ENCODE peak calls at places on chromosomes 16 and 17, in five cellular contexts. O, E, B, W and K are unnamed samples.

GRCh38 chr17:15231851-15232516 is 33.1 kb downstream of the PMP22 start:
- DNase-seq in O (no peak), W (no peak), B (no peak), E (no peak), K (no peak)

GRCh38 chr16:84700518-84701277 is 898 bp downstream of the USP10 start:
- DNase-seq in B (peak; percentile 36), O (no peak), W (no peak), E (peak; percentile 29), K (no peak)

GRCh38 chr17:69047368-69048263 is 13.1 kb downstream of the ABCA9 start:
- DNase-seq in W (peak; percentile 35), B (no peak), E (peak; percentile 75), O (no peak), K (no peak)

GRCh38 chr17:60579090-60579489 is 20.9 kb upstream of the PPM1D start:
- DNase-seq in O (no peak), E (peak; percentile 79), B (no peak), W (no peak), K (no peak)

GRCh38 chr16:15765880-15766279 is 90.9 kb downstream of the MYH11 start:
- DNase-seq in W (no peak), E (peak; percentile 39), B (peak; percentile 62), O (no peak), K (peak; percentile 41)

GRCh38 chr16:30740364-30741251 is 7.6 kb upstream of the PHKG2 start:
- DNase-seq in B (peak; percentile 95), E (peak; percentile 55), W (peak; percentile 93), O (peak; percentile 93), K (no peak)

GRCh38 chr17:22138861-22139469 is 446.6 kb downstream of the KCNJ18 start:
- DNase-seq in O (no peak), B (peak; percentile 23), W (no peak), E (no peak), K (no peak)

GRCh38 chr16:51313204-51313603 is 162.1 kb upstream of the SALL1 start:
- DNase-seq in B (no peak), E (no peak), W (no peak), O (no peak), K (no peak)

GRCh38 chr16:2339521-2340484 is 725 bp downstream of the ABCA3 start:
- DNase-seq in W (peak; percentile 76), B (peak; percentile 47), O (peak; percentile 89), E (no peak), K (no peak)
- TF ChIP-seq CTCF in W (no peak), B (peak; percentile 19), O (no peak), E (no peak), K (no peak)

GRCh38 chr16:89172171-89172900 is 788 bp downstream of the CDH15 start:
- DNase-seq in E (no peak), B (no peak), O (no peak), W (no peak), K (no peak)

GRCh38 chr16:89169778-89170177 is 1.8 kb upstream of the CDH15 start:
- DNase-seq in O (no peak), E (no peak), W (no peak), B (no peak), K (no peak)

GRCh38 chr16:89170346-89171215 is 967 bp upstream of the CDH15 start:
- DNase-seq in W (peak; percentile 74), B (peak; percentile 58), O (peak; percentile 86), E (no peak), K (no peak)

GRCh38 chr16:89172901-89173628 is 1.5 kb downstream of the CDH15 start:
- DNase-seq in W (no peak), O (no peak), B (no peak), E (no peak), K (no peak)

DNA sequence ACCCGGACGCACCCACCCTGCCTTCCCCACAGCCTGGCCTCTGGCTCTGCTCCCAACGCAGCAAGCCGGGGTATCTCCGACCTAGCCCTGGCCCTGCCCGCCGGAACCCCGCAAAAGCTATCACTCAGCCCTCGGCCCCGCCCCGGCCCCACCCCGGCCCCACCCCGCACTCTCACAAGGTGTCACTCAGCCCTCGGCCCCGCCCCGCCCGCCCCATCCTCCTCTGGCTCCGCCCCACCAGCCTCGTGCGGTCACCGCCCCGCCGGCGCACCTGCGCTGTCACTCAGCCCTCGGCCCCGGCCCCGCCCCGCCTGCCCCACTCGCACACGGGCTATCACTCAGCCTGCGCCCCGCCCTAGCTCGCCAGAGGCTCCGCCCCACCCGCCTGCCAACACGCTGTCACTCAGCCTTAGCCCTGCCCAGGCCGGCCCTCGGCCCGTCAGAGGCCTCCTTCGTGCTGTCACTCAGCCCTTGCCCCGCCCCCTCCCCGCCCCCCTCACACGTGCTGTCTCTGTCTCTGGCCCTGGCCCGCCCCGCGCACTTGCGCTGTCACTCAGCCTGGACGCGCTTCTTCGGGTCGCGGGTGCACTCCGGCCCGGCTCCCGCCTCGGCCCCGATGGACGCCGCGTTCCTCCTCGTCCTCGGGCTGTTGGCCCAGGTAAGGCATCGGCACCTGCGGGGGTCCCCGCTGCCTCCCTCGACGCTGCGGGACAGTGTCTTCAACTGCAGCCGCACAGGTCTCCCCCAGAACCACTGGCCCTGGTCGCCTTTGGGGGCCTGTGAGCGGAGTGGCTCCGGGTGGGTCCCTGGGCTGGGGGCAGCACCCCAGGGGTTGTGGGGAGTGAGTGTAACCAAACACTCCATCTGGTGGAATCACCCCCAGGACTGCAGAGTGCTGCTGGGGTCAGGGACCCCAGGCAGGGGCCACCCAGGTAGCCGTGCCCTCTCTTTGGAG is at the start of gene CDH15:
- DNase-seq in E (peak; percentile 75), W (peak; percentile 95), B (peak; percentile 94), O (peak; percentile 98), K (peak; percentile 82)
- TF ChIP-seq CTCF in E (no peak), W (no peak), B (no peak), O (no peak), K (no peak)

GRCh38 chr16:78392585-78393195 is 293.2 kb downstream of the WWOX start:
- DNase-seq in O (no peak), W (no peak), B (no peak), E (no peak), K (no peak)

GRCh38 chr16:78390828-78391227 is 291.4 kb downstream of the WWOX start:
- DNase-seq in E (no peak), O (no peak), B (no peak), W (no peak), K (no peak)

GRCh38 chr16:78396673-78397072 is 297.2 kb downstream of the WWOX start:
- DNase-seq in W (no peak), B (no peak), E (no peak), O (no peak), K (no peak)

GRCh38 chr16:78395035-78395434 is 295.6 kb downstream of the WWOX start:
- DNase-seq in W (no peak), B (no peak), E (no peak), O (no peak), K (no peak)

DNA sequence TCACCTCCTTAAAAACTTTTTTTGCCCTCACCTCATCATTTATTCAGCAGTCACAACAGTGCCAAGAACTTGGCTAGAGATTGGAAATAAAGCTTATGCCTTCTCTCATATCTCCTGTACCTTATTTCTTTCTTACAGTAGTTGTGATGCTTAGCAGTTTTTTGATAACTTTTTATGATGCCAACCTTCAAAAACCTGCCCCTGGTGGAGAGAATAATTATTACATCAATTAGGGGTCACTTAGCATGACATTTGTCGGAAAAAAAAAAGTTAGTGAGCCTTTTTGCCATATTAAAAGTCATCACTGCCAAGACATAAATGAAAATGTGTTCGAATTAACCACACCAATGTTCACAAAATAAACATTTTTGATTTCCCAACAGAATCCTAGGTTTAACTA is 296.6 kb downstream of the WWOX start:
- DNase-seq in E (no peak), B (peak; percentile 22), O (no peak), W (no peak), K (no peak)
- TF ChIP-seq CTCF in E (no peak), B (peak; percentile 39), O (peak; percentile 26), W (no peak), K (peak; percentile 32)

GRCh38 chr16:58016841-58017446 is 8.6 kb upstream of the MMP15 start:
- DNase-seq in B (no peak), E (no peak), O (peak; percentile 48), W (no peak), K (no peak)

GRCh38 chr16:58020628-58021521 is 4.7 kb upstream of the MMP15 start:
- DNase-seq in E (peak; percentile 43), O (peak; percentile 70), W (peak; percentile 65), B (peak; percentile 35), K (no peak)

GRCh38 chr16:58019866-58020538 is 5.6 kb upstream of the MMP15 start:
- DNase-seq in E (no peak), B (no peak), O (peak; percentile 51), W (no peak), K (no peak)

GRCh38 chr16:58021661-58022551 is 3.6 kb upstream of the MMP15 start:
- DNase-seq in W (no peak), E (peak; percentile 82), O (peak; percentile 59), B (peak; percentile 43), K (no peak)

GRCh38 chr16:58018803-58019202 is 6.8 kb upstream of the MMP15 start:
- DNase-seq in E (no peak), O (peak; percentile 56), W (no peak), B (no peak), K (no peak)
- TF ChIP-seq CTCF in E (no peak), O (no peak), W (no peak), B (no peak), K (peak; percentile 11)

GRCh38 chr17:20155258-20156195 is 146.4 kb downstream of the SPECC1 start:
- DNase-seq in E (peak; percentile 96), O (peak; percentile 99), B (peak; percentile 99), W (peak; percentile 97), K (peak; percentile 94)
- TF ChIP-seq CTCF in E (no peak), O (no peak), B (no peak), W (no peak), K (no peak)

DNA sequence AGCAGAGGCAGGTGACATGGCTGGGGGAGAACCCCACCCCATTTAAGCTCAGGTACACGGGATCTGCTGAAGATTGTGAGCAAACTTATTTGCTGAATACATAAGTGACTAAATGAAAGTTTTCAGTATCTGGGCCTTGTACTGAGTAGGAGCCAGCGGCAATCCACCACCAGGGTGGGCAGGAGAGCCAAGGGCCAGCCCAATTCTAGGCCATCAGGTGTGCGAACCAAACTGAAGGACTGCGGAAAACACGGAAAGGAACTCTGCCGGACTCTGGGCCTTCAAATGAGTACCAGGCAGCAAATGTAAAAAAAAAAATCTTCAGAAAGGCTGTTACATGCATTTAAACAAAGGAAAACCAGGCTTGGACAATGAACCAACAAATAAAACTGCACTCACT is 19.7 kb downstream of the ARHGAP17 start:
- DNase-seq in E (no peak), W (no peak), O (no peak), B (no peak), K (no peak)
- TF ChIP-seq CTCF in E (no peak), W (no peak), O (no peak), B (peak; percentile 39), K (no peak)

DNA sequence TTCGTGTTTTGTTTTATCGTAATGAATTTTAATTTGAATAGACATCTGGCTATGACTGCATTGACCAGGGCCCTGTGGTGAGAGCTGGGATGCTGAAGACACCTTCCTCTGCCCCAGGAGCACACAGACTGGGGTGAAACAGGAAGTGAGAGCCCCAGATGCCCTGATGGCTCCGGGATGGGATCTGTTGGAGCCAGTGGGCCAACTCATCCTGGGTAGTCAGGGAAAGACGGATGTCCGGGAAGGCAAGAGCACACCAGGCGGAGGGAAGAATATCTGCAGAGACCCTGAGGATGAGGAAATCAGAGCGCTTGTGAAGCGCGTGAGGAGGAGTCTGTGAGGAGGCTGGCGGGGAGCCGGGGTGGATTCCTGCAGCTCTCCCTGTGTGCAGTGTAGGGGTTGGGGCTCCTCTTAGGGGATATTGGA is 71.5 kb upstream of the LGALS9 start:
- DNase-seq in O (no peak), B (no peak), W (peak; percentile 40), E (peak; percentile 87), K (no peak)
- TF ChIP-seq CTCF in O (peak; percentile 30), B (no peak), W (no peak), E (peak; percentile 50), K (no peak)

GRCh38 chr17:29593546-29594440 is 861 bp downstream of the ANKRD13B start:
- DNase-seq in O (peak; percentile 69), W (no peak), E (peak; percentile 24), B (peak; percentile 6), K (no peak)
- TF ChIP-seq CTCF in O (no peak), W (no peak), E (peak; percentile 17), B (peak; percentile 37), K (peak; percentile 38)

GRCh38 chr17:73013816-73014663 is 78.4 kb downstream of the SLC39A11 start:
- DNase-seq in B (peak; percentile 57), W (no peak), O (no peak), E (peak; percentile 24), K (no peak)
- TF ChIP-seq CTCF in B (peak; percentile 39), W (no peak), O (no peak), E (peak; percentile 5), K (peak; percentile 17)